ENCODE peak calls at places on chromosomes 6 and 20, in four cellular contexts. P is CD4-positive, alpha-beta T cell; S is epithelial cell of esophagus; X is GM12865. N is an unnamed sample.

GRCh38 chr6:8539446-8539845 is 104.1 kb upstream of the SLC35B3 start:
- DNase-seq in P (no peak), S (peak), X (peak), N (peak)

GRCh38 chr6:158569036-158569435 is 9.1 kb downstream of the TMEM181 start:
- DNase-seq in P (no peak), S (no peak), X (no peak), N (no peak)

GRCh38 chr20:33392016-33392415 is 9.3 kb downstream of the CDK5RAP1 start:
- DNase-seq in P (no peak), S (no peak), X (no peak), N (no peak)

GRCh38 chr6:40326689-40327404 is 260.3 kb downstream of the LRFN2 start:
- DNase-seq in P (no peak), S (no peak), X (no peak), N (no peak)

GRCh38 chr20:57659789-57660509 is 39.7 kb upstream of the ZBP1 start:
- DNase-seq in P (no peak), S (no peak), X (no peak), N (peak)

GRCh38 chr6:141437685-141438084 is 695.0 kb upstream of the GJE1 start:
- DNase-seq in P (no peak), S (no peak), X (no peak), N (no peak)

GRCh38 chr20:58926802-58927489 is 54.1 kb upstream of the NELFCD start:
- DNase-seq in P (no peak), S (no peak), X (no peak), N (no peak)

GRCh38 chr20:38109657-38110524 is 55.2 kb downstream of the TGM2 start:
- DNase-seq in P (no peak), S (peak), X (no peak), N (no peak)

GRCh38 chr20:2468581-2469407 is 1.8 kb downstream of the SNRPB start:
- DNase-seq in P (no peak), S (no peak), X (peak), N (no peak)

GRCh38 chr20:47320990-47321805 is 35.3 kb downstream of the ZMYND8 start:
- DNase-seq in P (no peak), S (peak), X (no peak), N (no peak)

GRCh38 chr6:125301435-125302391 is at the start of gene HDDC2:
- DNase-seq in P (peak), S (peak), X (peak), N (peak)

GRCh38 chr6:43809417-43810305 is 39.6 kb downstream of the VEGFA start:
- DNase-seq in P (no peak), S (peak), X (no peak), N (no peak)

GRCh38 chr6:2665169-2666070 is 85.3 kb downstream of the MYLK4 start:
- DNase-seq in P (no peak), S (peak), X (no peak), N (no peak)

GRCh38 chr6:117829594-117830319 is 77.3 kb upstream of the SLC35F1 start:
- DNase-seq in P (no peak), S (peak), X (peak), N (peak)

GRCh38 chr6:79985128-79985527 is 19.3 kb upstream of the TTK start:
- DNase-seq in P (no peak), S (no peak), X (peak), N (no peak)

GRCh38 chr6:107308676-107309075 is 150.7 kb downstream of the PDSS2 start:
- DNase-seq in P (no peak), S (no peak), X (no peak), N (no peak)

GRCh38 chr20:50194831-50195523 is 4.3 kb downstream of the CEBPB start:
- DNase-seq in P (no peak), S (peak), X (no peak), N (no peak)

GRCh38 chr20:46951405-46951804 is 56.8 kb downstream of the EYA2 start:
- DNase-seq in P (no peak), S (peak), X (no peak), N (no peak)

GRCh38 chr20:62350098-62350628 is 16.9 kb downstream of the LAMA5 start:
- DNase-seq in P (no peak), S (peak), X (no peak), N (no peak)

GRCh38 chr6:26202811-26203583 is 115.8 kb downstream of the HFE start:
- DNase-seq in P (no peak), S (no peak), X (no peak), N (no peak)

GRCh38 chr20:16528078-16528477 is 45.2 kb downstream of the KIF16B start:
- DNase-seq in P (no peak), S (peak), X (no peak), N (no peak)

GRCh38 chr20:40658509-40658908 is 30.5 kb downstream of the MAFB start:
- DNase-seq in P (no peak), S (no peak), X (no peak), N (no peak)

GRCh38 chr6:106377061-106377540 is 16.6 kb downstream of the CRYBG1 start:
- DNase-seq in P (no peak), S (peak), X (no peak), N (no peak)

GRCh38 chr6:98984102-98984501 is 36.4 kb upstream of the FBXL4 start:
- DNase-seq in P (no peak), S (no peak), X (no peak), N (no peak)

GRCh38 chr6:21594427-21595264 is 1.1 kb downstream of the SOX4 start:
- DNase-seq in P (peak), S (peak), X (peak), N (peak)

GRCh38 chr6:52361347-52361944 is 505 bp upstream of the PAQR8 start:
- DNase-seq in P (peak), S (peak), X (no peak), N (peak)

GRCh38 chr6:142945446-142946180 is 637 bp upstream of the HIVEP2 start:
- DNase-seq in P (peak), S (peak), X (peak), N (peak)
- TF ChIP-seq CTCF in P (no peak), S (no peak), X (no peak), N (no peak)

DNA sequence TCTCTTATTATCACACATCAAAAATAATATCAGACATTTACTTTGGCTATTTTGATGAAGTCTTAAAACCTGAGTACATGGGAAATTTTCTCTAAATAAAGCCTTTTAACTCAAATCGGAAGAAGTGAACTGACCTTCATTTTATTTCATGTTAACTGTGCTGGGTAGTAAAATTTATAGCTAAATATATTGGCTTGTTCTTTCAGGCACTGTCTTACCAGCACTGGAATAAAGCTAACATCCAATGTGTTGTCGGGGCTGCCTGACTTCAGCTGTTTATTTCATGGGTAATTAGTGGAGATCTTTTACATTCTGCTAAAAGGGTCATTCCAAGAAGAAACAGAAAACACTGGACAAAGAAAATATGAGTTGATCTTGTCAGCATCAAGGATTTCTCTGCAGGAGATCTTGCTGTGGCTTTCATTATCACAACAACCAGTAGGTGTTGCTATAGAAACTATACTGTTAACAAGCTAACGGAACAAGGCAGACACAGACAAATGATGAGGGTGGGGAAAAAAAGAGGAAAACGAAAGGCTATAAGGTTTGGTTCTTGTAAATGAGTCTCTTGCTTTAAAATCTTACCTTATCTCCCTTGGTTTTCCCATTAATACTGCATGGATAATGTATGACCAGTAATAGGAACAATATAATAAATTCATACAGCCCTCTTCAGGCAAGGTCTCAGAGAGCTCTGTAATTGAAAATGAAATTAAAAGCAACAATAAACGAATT is 206.9 kb downstream of the SIM1 start:
- DNase-seq in P (no peak), S (peak), X (peak), N (peak)
- TF ChIP-seq CTCF in P (no peak), S (peak), X (no peak), N (peak)

GRCh38 chr20:51542033-51542893 is at the start of gene NFATC2:
- DNase-seq in P (peak), S (no peak), X (peak), N (peak)
- TF ChIP-seq CTCF in P (peak), S (no peak), X (peak), N (peak)

GRCh38 chr6:42175860-42176259 is 2.7 kb downstream of the GUCA1A start:
- DNase-seq in P (no peak), S (no peak), X (no peak), N (no peak)
- TF ChIP-seq CTCF in P (no peak), S (peak), X (no peak), N (no peak)

GRCh38 chr6:3835055-3835731 is 14.0 kb upstream of the FAM50B start:
- DNase-seq in P (no peak), S (peak), X (no peak), N (no peak)

GRCh38 chr6:3838992-3839867 is 9.9 kb upstream of the FAM50B start:
- DNase-seq in P (no peak), S (peak), X (no peak), N (no peak)

GRCh38 chr6:3841066-3841454 is 8.1 kb upstream of the FAM50B start:
- DNase-seq in P (no peak), S (no peak), X (no peak), N (no peak)

GRCh38 chr6:3841711-3842565 is 7.2 kb upstream of the FAM50B start:
- DNase-seq in P (no peak), S (peak), X (no peak), N (no peak)

DNA sequence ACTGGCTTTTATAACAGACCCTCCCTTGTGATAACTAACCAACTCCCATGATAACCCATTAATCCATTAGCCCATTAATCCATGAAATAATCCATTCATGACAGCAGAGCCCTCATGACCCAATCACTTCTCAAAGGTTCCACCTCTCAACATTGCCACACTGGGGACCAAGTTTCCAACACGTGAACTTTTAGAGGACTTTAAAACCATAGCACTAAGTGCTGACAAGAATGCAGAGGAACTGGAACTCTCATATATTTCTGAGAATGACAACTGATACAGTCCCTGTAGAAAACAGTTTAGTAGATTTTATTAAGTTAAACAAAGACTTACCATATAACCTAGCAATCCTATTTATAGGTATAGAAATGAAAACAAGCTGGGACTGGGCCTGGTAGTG is 11.4 kb upstream of the FAM50B start:
- DNase-seq in P (no peak), S (no peak), X (no peak), N (no peak)
- TF ChIP-seq CTCF in P (no peak), S (no peak), X (no peak), N (no peak)

N was measured in GM13976.